ENCODE peak calls at places on chromosomes 1 and 21, in seven cellular contexts. A is HS-5; X is stimulated activated CD8-positive, alpha-beta memory T cell treated with anti-CD3 and anti-CD28 coated beads, Interleukin-15, amount 100 ng/mL, for 4 hours; P is lung microvascular endothelial cell; O is upper lobe of right lung; V is occipital lobe; E is AG10803. Y is an unnamed sample.

GRCh38 chr1:46543761-46544560 is 7.5 kb downstream of the KNCN start:
- DNase-seq in V (no peak), O (no peak), A (no peak), E (no peak), X (no peak), P (no peak), Y (no peak)

GRCh38 chr1:182351790-182352364 is 39.7 kb downstream of the GLUL start:
- DNase-seq in A (no peak), V (no peak), O (no peak), E (no peak), P (no peak), X (no peak), Y (no peak)

GRCh38 chr1:201539561-201540404 is 856 bp downstream of the NAV1 start:
- DNase-seq in P (peak; percentile 84), O (peak; percentile 72), X (no peak), A (no peak), E (peak; percentile 58), V (peak; percentile 77), Y (no peak)

GRCh38 chr1:177802304-177802703 is 167.6 kb downstream of the SEC16B start:
- DNase-seq in V (no peak), O (no peak), P (no peak), A (no peak), E (no peak), X (no peak), Y (no peak)

GRCh38 chr1:52676249-52676903 is 21.8 kb downstream of the COA7 start:
- DNase-seq in A (no peak), V (no peak), E (no peak), X (no peak), P (no peak), O (peak; percentile 68), Y (no peak)

GRCh38 chr21:16241500-16241963 is 511.8 kb downstream of the USP25 start:
- DNase-seq in A (no peak), O (no peak), V (no peak), P (peak; percentile 4), E (no peak), X (no peak), Y (no peak)

GRCh38 chr1:158149175-158149574 is 31.5 kb upstream of the CD1D start:
- DNase-seq in V (no peak), X (no peak), E (no peak), O (no peak), A (no peak), P (no peak), Y (no peak)

GRCh38 chr1:172388490-172388889 is 32.0 kb upstream of the C1orf105 start:
- DNase-seq in V (no peak), X (no peak), P (no peak), O (no peak), A (no peak), E (no peak), Y (no peak)

GRCh38 chr1:8382608-8383525 is 65.0 kb downstream of the SLC45A1 start:
- DNase-seq in V (no peak), E (no peak), P (no peak), A (no peak), O (no peak), X (no peak), Y (no peak)

GRCh38 chr1:57922130-57922529 is 498.3 kb upstream of the DAB1 start:
- DNase-seq in A (no peak), P (no peak), V (no peak), X (no peak), O (no peak), E (no peak), Y (no peak)

GRCh38 chr1:5802606-5803005 is 189.6 kb downstream of the NPHP4 start:
- DNase-seq in V (no peak), X (no peak), O (no peak), E (no peak), P (no peak), A (no peak), Y (no peak)

GRCh38 chr1:166119678-166120077 is 47.1 kb downstream of the FAM78B start:
- DNase-seq in X (no peak), A (no peak), V (no peak), E (no peak), O (no peak), P (no peak), Y (no peak)

GRCh38 chr1:92134331-92134730 is 54.2 kb downstream of the BTBD8 start:
- DNase-seq in P (no peak), V (no peak), O (no peak), X (no peak), E (no peak), A (no peak), Y (no peak)

GRCh38 chr1:1308756-1309524 is 543 bp downstream of the PUSL1 start:
- DNase-seq in P (no peak), A (no peak), X (no peak), V (no peak), O (peak; percentile 77), E (no peak), Y (no peak)

GRCh38 chr1:83901547-83902155 is 97.3 kb downstream of the TTLL7 start:
- DNase-seq in P (no peak), O (no peak), A (peak; percentile 76), V (no peak), X (no peak), E (peak; percentile 66), Y (no peak)

GRCh38 chr1:208917719-208918118 is 665.8 kb upstream of the CAMK1G start:
- DNase-seq in E (no peak), P (no peak), O (no peak), X (no peak), A (no peak), V (no peak), Y (no peak)

GRCh38 chr21:44353200-44353970 is at the start of gene TRPM2:
- DNase-seq in X (peak; percentile 23), P (no peak), O (peak; percentile 84), A (no peak), E (peak; percentile 24), V (no peak), Y (no peak)

GRCh38 chr1:48332115-48332514 is 109.6 kb downstream of the SLC5A9 start:
- DNase-seq in O (no peak), E (no peak), X (no peak), A (no peak), V (no peak), P (no peak), Y (no peak)

GRCh38 chr1:168301664-168302320 is 21.1 kb downstream of the TBX19 start:
- DNase-seq in A (peak; percentile 49), X (no peak), V (no peak), E (peak; percentile 62), O (no peak), P (no peak), Y (no peak)

GRCh38 chr1:29161977-29162376 is 19.7 kb downstream of the SRSF4 start:
- DNase-seq in A (no peak), O (no peak), P (no peak), V (no peak), X (no peak), E (no peak), Y (no peak)

GRCh38 chr1:178389441-178389840 is 107.3 kb downstream of the CLEC20A start:
- DNase-seq in A (no peak), P (peak; percentile 5), O (no peak), X (no peak), V (no peak), E (no peak), Y (no peak)

GRCh38 chr21:36693144-36694040 is 5.5 kb upstream of the SIM2 start:
- DNase-seq in P (no peak), V (no peak), X (no peak), O (no peak), A (no peak), E (no peak), Y (no peak)

GRCh38 chr1:212554401-212554800 is 54.2 kb upstream of the ATF3 start:
- DNase-seq in P (no peak), V (no peak), E (peak; percentile 4), O (no peak), X (no peak), A (peak; percentile 53), Y (no peak)

GRCh38 chr1:185969524-185969991 is 235.4 kb downstream of the HMCN1 start:
- DNase-seq in E (peak; percentile 93), O (no peak), P (no peak), V (no peak), X (no peak), A (no peak), Y (no peak)

GRCh38 chr1:148362141-148362929 is 120.8 kb downstream of the PPIAL4G start:
- DNase-seq in P (no peak), X (no peak), V (peak; percentile 10), O (peak; percentile 69), E (no peak), A (no peak), Y (no peak)

GRCh38 chr1:211200311-211200710 is 58.9 kb upstream of the RCOR3 start:
- DNase-seq in X (no peak), P (no peak), V (no peak), E (no peak), A (no peak), O (no peak), Y (no peak)

GRCh38 chr1:22700121-22700520 is 10.5 kb upstream of the EPHB2 start:
- DNase-seq in E (no peak), A (no peak), X (no peak), O (no peak), P (no peak), V (no peak), Y (no peak)

Y was measured in esophagus squamous epithelium.